ENCODE peak calls at places on chromosome 4, in seven cellular contexts. One of them, this sample, is unnamed.

GRCh38 chr4:137749466-137749865 is 217.2 kb upstream of the PCDH18 start:
- DNase-seq in small intestine: no peak
- DNase-seq in aorta: no peak
- DNase-seq in suprapubic skin: no peak
- DNase-seq in adipocyte: peak
- DNase-seq in pancreas: no peak
- DNase-seq in uterus: no peak
- DNase-seq in this sample: no peak

GRCh38 chr4:55545681-55546632 is 752 bp downstream of the CLOCK start:
- DNase-seq in aorta: peak
- DNase-seq in pancreas: peak
- DNase-seq in uterus: peak
- DNase-seq in small intestine: peak
- DNase-seq in suprapubic skin: peak
- DNase-seq in adipocyte: peak
- DNase-seq in this sample: peak

GRCh38 chr4:170111100-170111499 is 21.3 kb upstream of the AADAT start:
- DNase-seq in aorta: no peak
- DNase-seq in pancreas: no peak
- DNase-seq in suprapubic skin: no peak
- DNase-seq in small intestine: no peak
- DNase-seq in adipocyte: no peak
- DNase-seq in uterus: no peak
- DNase-seq in this sample: no peak

GRCh38 chr4:82372502-82372873 is 1.3 kb downstream of the HNRNPD start:
- DNase-seq in pancreas: peak
- DNase-seq in aorta: no peak
- DNase-seq in small intestine: peak
- DNase-seq in adipocyte: peak
- DNase-seq in suprapubic skin: no peak
- DNase-seq in uterus: no peak
- DNase-seq in this sample: peak

GRCh38 chr4:187209921-187210613 is 486.4 kb upstream of the FAT1 start:
- DNase-seq in small intestine: no peak
- DNase-seq in pancreas: no peak
- DNase-seq in adipocyte: peak
- DNase-seq in uterus: no peak
- DNase-seq in suprapubic skin: no peak
- DNase-seq in aorta: no peak
- DNase-seq in this sample: peak

GRCh38 chr4:15333692-15334633 is 93.9 kb upstream of the C1QTNF7 start:
- DNase-seq in adipocyte: no peak
- DNase-seq in aorta: no peak
- DNase-seq in small intestine: no peak
- DNase-seq in uterus: no peak
- DNase-seq in pancreas: no peak
- DNase-seq in suprapubic skin: no peak
- DNase-seq in this sample: no peak

GRCh38 chr4:3013839-3014350 is 50.5 kb downstream of the GRK4 start:
- DNase-seq in small intestine: peak
- DNase-seq in pancreas: peak
- DNase-seq in adipocyte: no peak
- DNase-seq in suprapubic skin: peak
- DNase-seq in uterus: no peak
- DNase-seq in aorta: no peak
- DNase-seq in this sample: no peak

GRCh38 chr4:86855572-86855971 is 6.4 kb upstream of the SLC10A6 start:
- DNase-seq in uterus: no peak
- DNase-seq in pancreas: no peak
- DNase-seq in suprapubic skin: no peak
- DNase-seq in adipocyte: peak
- DNase-seq in small intestine: no peak
- DNase-seq in aorta: no peak
- DNase-seq in this sample: peak

GRCh38 chr4:15875663-15876460 is 62.7 kb downstream of the FGFBP1 start:
- DNase-seq in pancreas: no peak
- DNase-seq in adipocyte: no peak
- DNase-seq in uterus: no peak
- DNase-seq in suprapubic skin: no peak
- DNase-seq in aorta: no peak
- DNase-seq in small intestine: no peak
- DNase-seq in this sample: no peak

GRCh38 chr4:6608758-6609414 is 31.6 kb upstream of the MRFAP1 start:
- DNase-seq in uterus: no peak
- DNase-seq in aorta: no peak
- DNase-seq in pancreas: no peak
- DNase-seq in adipocyte: no peak
- DNase-seq in small intestine: no peak
- DNase-seq in suprapubic skin: no peak
- DNase-seq in this sample: no peak

GRCh38 chr4:19832388-19832787 is 419.3 kb upstream of the SLIT2 start:
- DNase-seq in pancreas: no peak
- DNase-seq in adipocyte: no peak
- DNase-seq in aorta: no peak
- DNase-seq in suprapubic skin: no peak
- DNase-seq in small intestine: no peak
- DNase-seq in uterus: no peak
- DNase-seq in this sample: peak

GRCh38 chr4:82138376-82138775 is 235.4 kb downstream of the HNRNPD start:
- DNase-seq in small intestine: no peak
- DNase-seq in adipocyte: no peak
- DNase-seq in aorta: no peak
- DNase-seq in pancreas: no peak
- DNase-seq in uterus: no peak
- DNase-seq in suprapubic skin: no peak
- DNase-seq in this sample: no peak

GRCh38 chr4:52956691-52957090 is 94.6 kb downstream of the RASL11B start:
- DNase-seq in small intestine: no peak
- DNase-seq in uterus: no peak
- DNase-seq in adipocyte: no peak
- DNase-seq in pancreas: no peak
- DNase-seq in aorta: no peak
- DNase-seq in suprapubic skin: no peak
- DNase-seq in this sample: no peak

GRCh38 chr4:149836546-149836945 is 20.9 kb upstream of the IQCM start:
- DNase-seq in adipocyte: peak
- DNase-seq in small intestine: no peak
- DNase-seq in suprapubic skin: no peak
- DNase-seq in pancreas: no peak
- DNase-seq in uterus: no peak
- DNase-seq in aorta: no peak
- DNase-seq in this sample: no peak

GRCh38 chr4:77445846-77446245 is 159.8 kb upstream of the CXCL13 start:
- DNase-seq in small intestine: no peak
- DNase-seq in pancreas: no peak
- DNase-seq in adipocyte: no peak
- DNase-seq in suprapubic skin: no peak
- DNase-seq in aorta: no peak
- DNase-seq in uterus: no peak
- DNase-seq in this sample: no peak

GRCh38 chr4:150366487-150366999 is 215.4 kb upstream of the MAB21L2 start:
- DNase-seq in pancreas: no peak
- DNase-seq in small intestine: no peak
- DNase-seq in aorta: no peak
- DNase-seq in adipocyte: no peak
- DNase-seq in uterus: no peak
- DNase-seq in suprapubic skin: no peak
- DNase-seq in this sample: no peak

GRCh38 chr4:10656420-10656819 is 28.1 kb downstream of the CLNK start:
- DNase-seq in suprapubic skin: no peak
- DNase-seq in uterus: no peak
- DNase-seq in small intestine: no peak
- DNase-seq in adipocyte: no peak
- DNase-seq in pancreas: no peak
- DNase-seq in aorta: no peak
- DNase-seq in this sample: no peak

GRCh38 chr4:139828966-139829662 is 163.5 kb downstream of the MGST2 start:
- DNase-seq in small intestine: no peak
- DNase-seq in aorta: peak
- DNase-seq in uterus: no peak
- DNase-seq in suprapubic skin: no peak
- DNase-seq in pancreas: no peak
- DNase-seq in adipocyte: no peak
- DNase-seq in this sample: no peak

GRCh38 chr4:141801558-141801957 is 165.2 kb downstream of the IL15 start:
- DNase-seq in small intestine: no peak
- DNase-seq in uterus: no peak
- DNase-seq in suprapubic skin: no peak
- DNase-seq in adipocyte: no peak
- DNase-seq in aorta: no peak
- DNase-seq in pancreas: no peak
- DNase-seq in this sample: no peak

GRCh38 chr4:10343656-10344055 is 113.6 kb downstream of the ZNF518B start:
- DNase-seq in suprapubic skin: no peak
- DNase-seq in pancreas: no peak
- DNase-seq in small intestine: no peak
- DNase-seq in aorta: no peak
- DNase-seq in adipocyte: no peak
- DNase-seq in uterus: no peak
- DNase-seq in this sample: no peak

GRCh38 chr4:68905598-68906237 is 45.9 kb downstream of the UGT2A3 start:
- DNase-seq in adipocyte: no peak
- DNase-seq in aorta: no peak
- DNase-seq in pancreas: no peak
- DNase-seq in small intestine: peak
- DNase-seq in uterus: no peak
- DNase-seq in suprapubic skin: no peak
- DNase-seq in this sample: no peak

DNA sequence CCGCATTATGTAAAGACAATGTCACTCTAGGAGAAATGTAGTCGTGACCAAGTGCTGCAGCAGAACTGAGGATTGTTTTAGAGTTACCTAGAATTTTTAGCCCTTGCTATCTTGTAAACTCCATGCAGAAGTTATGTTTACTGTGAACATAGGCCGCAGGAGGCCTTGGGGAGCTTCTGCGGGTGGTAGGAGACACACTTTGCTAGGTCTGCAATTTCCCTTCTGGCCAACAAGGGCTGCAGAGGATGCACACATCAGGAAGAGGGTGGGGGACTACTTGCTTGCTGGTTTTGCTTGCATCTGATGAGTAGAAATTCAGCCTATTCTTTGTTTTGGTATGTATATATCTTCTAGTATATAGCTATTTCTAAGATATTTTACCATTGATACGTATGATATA is 23.1 kb downstream of the BANK1 start:
- DNase-seq in uterus: no peak
- DNase-seq in small intestine: no peak
- DNase-seq in aorta: no peak
- DNase-seq in adipocyte: no peak
- DNase-seq in suprapubic skin: no peak
- DNase-seq in pancreas: no peak
- DNase-seq in this sample: no peak
- H3K4me3 ChIP-seq in uterus: no peak
- H3K4me3 ChIP-seq in small intestine: no peak
- H3K4me3 ChIP-seq in aorta: no peak
- H3K4me3 ChIP-seq in adipocyte: no peak
- H3K4me3 ChIP-seq in suprapubic skin: no peak
- H3K4me3 ChIP-seq in pancreas: no peak
- H3K4me3 ChIP-seq in this sample: no peak

GRCh38 chr4:13642163-13642562 is 14.6 kb upstream of the BOD1L1 start:
- DNase-seq in small intestine: no peak
- DNase-seq in aorta: no peak
- DNase-seq in uterus: no peak
- DNase-seq in suprapubic skin: no peak
- DNase-seq in adipocyte: peak
- DNase-seq in pancreas: no peak
- DNase-seq in this sample: no peak

GRCh38 chr4:13641084-13641483 is 13.6 kb upstream of the BOD1L1 start:
- DNase-seq in adipocyte: no peak
- DNase-seq in uterus: no peak
- DNase-seq in aorta: no peak
- DNase-seq in suprapubic skin: no peak
- DNase-seq in small intestine: no peak
- DNase-seq in pancreas: no peak
- DNase-seq in this sample: no peak

GRCh38 chr4:13645075-13645474 is 17.6 kb upstream of the BOD1L1 start:
- DNase-seq in pancreas: no peak
- DNase-seq in suprapubic skin: no peak
- DNase-seq in uterus: no peak
- DNase-seq in aorta: no peak
- DNase-seq in small intestine: no peak
- DNase-seq in adipocyte: no peak
- DNase-seq in this sample: no peak

GRCh38 chr4:13642576-13642975 is 15.1 kb upstream of the BOD1L1 start:
- DNase-seq in pancreas: no peak
- DNase-seq in aorta: peak
- DNase-seq in uterus: no peak
- DNase-seq in adipocyte: peak
- DNase-seq in suprapubic skin: no peak
- DNase-seq in small intestine: no peak
- DNase-seq in this sample: no peak

DNA sequence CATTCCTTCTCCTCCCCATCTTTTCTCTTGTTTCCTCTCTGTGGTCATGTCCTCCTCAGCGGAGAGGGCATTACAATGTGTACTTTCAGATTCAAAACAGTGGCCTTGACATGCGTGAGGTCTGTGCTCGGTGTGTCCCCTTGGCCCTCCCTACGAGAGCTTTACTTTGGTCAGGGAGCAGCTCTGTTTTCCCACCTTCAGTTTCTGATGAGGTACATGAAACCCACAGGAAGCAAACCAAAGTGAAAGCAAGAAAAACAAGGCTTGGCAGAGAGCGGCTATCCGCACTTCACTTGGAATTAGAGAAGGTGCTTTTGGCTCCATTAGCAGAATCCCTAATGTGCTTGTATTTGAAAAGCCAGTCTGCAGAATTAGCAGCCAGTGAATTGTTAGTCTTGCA is 19.5 kb upstream of the BOD1L1 start:
- DNase-seq in uterus: no peak
- DNase-seq in pancreas: no peak
- DNase-seq in adipocyte: no peak
- DNase-seq in aorta: no peak
- DNase-seq in small intestine: no peak
- DNase-seq in suprapubic skin: no peak
- DNase-seq in this sample: no peak
- H3K4me3 ChIP-seq in uterus: no peak
- H3K4me3 ChIP-seq in pancreas: no peak
- H3K4me3 ChIP-seq in adipocyte: no peak
- H3K4me3 ChIP-seq in aorta: no peak
- H3K4me3 ChIP-seq in small intestine: no peak
- H3K4me3 ChIP-seq in suprapubic skin: no peak
- H3K4me3 ChIP-seq in this sample: no peak

DNA sequence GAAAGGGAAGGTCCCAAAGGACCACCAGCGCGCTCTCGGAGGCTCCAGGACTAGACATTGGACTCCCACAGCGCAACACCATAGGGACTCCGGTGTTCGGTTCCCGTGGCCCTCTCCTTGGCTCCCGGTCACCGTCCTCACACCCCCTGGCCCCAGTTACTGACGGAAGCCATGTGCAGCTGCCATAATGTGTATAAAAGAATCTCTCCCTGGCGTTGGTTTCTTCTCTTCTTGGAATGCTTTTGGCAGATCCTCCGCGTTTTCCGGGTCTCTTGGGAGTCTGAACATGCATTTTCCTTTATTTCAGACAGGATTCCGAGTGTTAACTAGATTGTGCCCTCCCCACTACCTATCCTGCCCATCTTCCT is 69.7 kb downstream of the FBXO8 start:
- DNase-seq in pancreas: no peak
- DNase-seq in suprapubic skin: no peak
- DNase-seq in adipocyte: no peak
- DNase-seq in aorta: no peak
- DNase-seq in uterus: no peak
- DNase-seq in small intestine: no peak
- DNase-seq in this sample: no peak
- H3K4me3 ChIP-seq in pancreas: peak
- H3K4me3 ChIP-seq in suprapubic skin: peak
- H3K4me3 ChIP-seq in adipocyte: peak
- H3K4me3 ChIP-seq in aorta: no peak
- H3K4me3 ChIP-seq in uterus: peak
- H3K4me3 ChIP-seq in small intestine: no peak
- H3K4me3 ChIP-seq in this sample: no peak

GRCh38 chr4:682490-683172 is 6.3 kb downstream of the SLC49A3 start:
- DNase-seq in adipocyte: no peak
- DNase-seq in aorta: peak
- DNase-seq in small intestine: peak
- DNase-seq in suprapubic skin: peak
- DNase-seq in uterus: no peak
- DNase-seq in pancreas: peak
- DNase-seq in this sample: no peak
- H3K4me3 ChIP-seq in adipocyte: no peak
- H3K4me3 ChIP-seq in aorta: no peak
- H3K4me3 ChIP-seq in small intestine: no peak
- H3K4me3 ChIP-seq in suprapubic skin: peak
- H3K4me3 ChIP-seq in uterus: no peak
- H3K4me3 ChIP-seq in pancreas: no peak
- H3K4me3 ChIP-seq in this sample: no peak